ENCODE peak calls at places on chromosomes 4 and X, in four cellular contexts. J is cardiac fibroblast, X is natural killer cell, H is tibial nerve. P is an unnamed sample.
A peak's percentile ranks its signal among the peaks of the same experiment; 100 is the strongest.

GRCh38 chrX:115350696-115351408 is 61.3 kb downstream of the LUZP4 start:
- DNase-seq in J (no peak), X (no peak), H (no peak), P (peak; percentile 15)

GRCh38 chrX:2371026-2371778 is 129.6 kb downstream of the DHRSX start:
- DNase-seq in J (no peak), X (no peak), H (no peak), P (peak; percentile 58)

GRCh38 chrX:39813631-39814246 is 284.0 kb downstream of the BCOR start:
- DNase-seq in J (peak; percentile 78), X (no peak), H (peak; percentile 47), P (no peak)

GRCh38 chr4:140108243-140108642 is 45.7 kb downstream of the MAML3 start:
- DNase-seq in J (no peak), X (no peak), H (no peak), P (no peak)

GRCh38 chr4:8044699-8045098 is 105.0 kb upstream of the AFAP1 start:
- DNase-seq in J (no peak), X (no peak), H (no peak), P (no peak)

GRCh38 chr4:145505945-145506344 is 24.3 kb downstream of the SMAD1 start:
- DNase-seq in J (no peak), X (no peak), H (no peak), P (no peak)

GRCh38 chr4:180057891-180058643 is 2185.1 kb upstream of the TENM3 start:
- DNase-seq in J (peak; percentile 14), X (no peak), H (no peak), P (peak; percentile 49)

GRCh38 chr4:118968006-118968405 is 79.4 kb downstream of the SYNPO2 start:
- DNase-seq in J (peak; percentile 82), X (no peak), H (peak; percentile 55), P (peak; percentile 83)

GRCh38 chrX:27599928-27600327 is 9.8 kb downstream of the DCAF8L2 start:
- DNase-seq in J (peak; percentile 72), X (no peak), H (no peak), P (peak; percentile 56)

GRCh38 chr4:54837576-54838140 is 179.9 kb downstream of the KIT start:
- DNase-seq in J (peak; percentile 19), X (no peak), H (no peak), P (no peak)

GRCh38 chrX:108071578-108071977 is 19.8 kb downstream of the PSMD10 start:
- DNase-seq in J (peak; percentile 23), X (no peak), H (no peak), P (no peak)

GRCh38 chr4:74097631-74098550 is 1.1 kb downstream of the CXCL2 start:
- DNase-seq in J (peak; percentile 62), X (no peak), H (no peak), P (peak; percentile 69)

GRCh38 chr4:7207791-7208231 is 15.5 kb downstream of the SORCS2 start:
- DNase-seq in J (no peak), X (no peak), H (no peak), P (no peak)

GRCh38 chrX:39206746-39207145 is 405.5 kb downstream of the MID1IP1 start:
- DNase-seq in J (no peak), X (no peak), H (no peak), P (no peak)

GRCh38 chrX:112941209-112941788 is 100.7 kb upstream of the AMOT start:
- DNase-seq in J (no peak), X (no peak), H (no peak), P (no peak)

GRCh38 chr4:153643406-153644016 is 40.6 kb upstream of the TLR2 start:
- DNase-seq in J (peak; percentile 65), X (no peak), H (no peak), P (peak; percentile 34)

GRCh38 chrX:72478853-72479252 is 93.8 kb downstream of the HDAC8 start:
- DNase-seq in J (no peak), X (no peak), H (no peak), P (no peak)

GRCh38 chr4:22686156-22686555 is 6.6 kb upstream of the GBA3 start:
- DNase-seq in J (no peak), X (no peak), H (no peak), P (no peak)

GRCh38 chr4:1403177-1403583 is 3.1 kb downstream of the NKX1-1 start:
- DNase-seq in J (no peak), X (no peak), H (no peak), P (no peak)

GRCh38 chr4:95077864-95078263 is 320.1 kb downstream of the BMPR1B start:
- DNase-seq in J (peak; percentile 59), X (no peak), H (no peak), P (no peak)

DNA sequence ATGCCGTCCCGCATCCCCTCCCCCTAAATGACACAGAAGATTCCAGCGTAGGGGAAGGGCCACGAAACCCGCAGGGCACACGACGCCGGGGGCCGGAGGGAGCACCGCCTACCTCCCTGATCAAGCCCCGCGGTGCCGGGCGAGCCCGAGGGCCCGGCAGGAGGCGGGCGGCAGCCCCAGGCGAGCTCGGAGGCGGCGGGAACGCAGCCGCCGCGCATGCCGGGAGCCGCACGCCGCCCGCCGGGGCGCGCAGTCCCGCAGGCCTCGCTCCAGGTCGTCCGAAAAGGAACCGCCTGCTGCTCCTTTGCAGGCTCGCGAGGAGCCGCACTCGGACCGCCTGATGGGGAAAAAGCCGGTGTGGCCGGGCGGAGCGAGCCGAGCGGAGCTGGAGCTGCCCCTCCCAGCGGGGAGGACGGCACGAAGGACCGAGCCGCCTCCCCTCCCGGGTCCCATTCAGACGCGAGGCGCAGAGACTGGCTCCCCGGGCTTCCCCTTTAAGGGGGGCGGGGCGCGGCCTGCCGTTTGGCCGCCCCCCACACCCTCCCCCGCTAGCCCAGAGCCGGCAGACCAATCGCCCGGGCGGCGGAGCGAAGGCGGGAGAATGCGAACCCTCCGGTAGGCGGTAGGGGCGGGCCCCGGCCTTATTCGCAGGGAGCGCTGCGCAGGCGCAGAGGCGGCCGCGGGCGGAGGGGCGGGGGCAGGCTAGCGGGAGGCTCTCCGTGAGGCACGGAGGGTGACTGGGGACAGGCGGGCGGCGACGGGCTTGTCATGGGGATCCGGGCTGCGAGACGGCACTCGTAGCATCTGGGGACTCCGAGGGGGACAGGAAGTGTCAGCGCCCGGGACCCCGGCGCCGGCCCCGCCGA is 561 bp upstream of the ING2 start:
- DNase-seq in J (peak; percentile 97), X (peak; percentile 100), H (peak; percentile 98), P (peak; percentile 98)
- TF ChIP-seq CTCF in J (no peak), X (no peak), H (peak; percentile 56), P (peak; percentile 28)

DNA sequence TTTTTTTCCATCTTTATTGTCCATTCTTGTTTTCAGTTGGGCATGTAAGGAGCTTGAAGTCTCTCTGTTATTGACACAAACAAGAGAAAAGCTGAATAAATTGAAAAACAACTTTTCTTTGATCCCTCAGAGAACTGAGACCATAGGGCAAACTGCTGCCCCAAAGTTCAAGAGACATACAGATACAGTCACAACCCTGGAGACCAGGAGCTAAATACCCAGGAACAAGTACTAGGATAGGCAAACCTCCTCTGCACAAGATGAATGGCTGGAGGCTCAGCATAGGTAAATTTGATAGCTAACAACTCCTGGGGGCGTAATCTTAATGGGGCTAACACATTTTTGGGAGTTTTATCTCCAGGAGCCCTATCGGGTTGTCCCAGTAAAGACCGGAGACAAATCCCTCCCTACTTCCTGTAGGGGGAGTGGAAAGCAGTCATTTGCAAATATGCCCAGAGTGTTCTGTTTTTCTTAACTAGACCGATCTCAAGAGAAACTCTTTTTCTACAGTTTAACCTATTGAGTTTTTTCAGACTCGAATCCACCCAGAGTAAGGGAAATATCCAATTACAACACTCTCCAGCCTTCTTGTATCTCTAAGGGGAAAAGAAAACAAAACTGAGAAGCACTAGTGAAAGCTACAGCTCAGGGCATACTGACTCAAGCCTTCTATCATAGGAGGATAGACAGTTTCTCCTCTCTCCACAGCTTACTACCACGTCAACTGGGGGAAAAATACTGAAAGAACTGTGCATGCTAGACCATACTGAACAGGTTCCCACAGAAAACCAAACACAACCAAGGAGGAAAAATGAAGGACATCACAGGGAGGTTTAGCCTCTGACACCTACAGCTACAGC is 23.1 kb downstream of the MAGEA8 start:
- DNase-seq in J (peak; percentile 21), X (no peak), H (no peak), P (peak; percentile 21)
- TF ChIP-seq CTCF in J (peak; percentile 22), X (no peak), H (no peak), P (peak; percentile 32)

GRCh38 chr4:37434469-37434868 is 189.9 kb downstream of the NWD2 start:
- DNase-seq in J (peak; percentile 31), X (no peak), H (no peak), P (peak; percentile 44)
- TF ChIP-seq CTCF in J (peak; percentile 14), X (no peak), H (no peak), P (peak; percentile 34)

GRCh38 chrX:32408389-32408788 is 803.0 kb downstream of the DMD start:
- DNase-seq in J (peak; percentile 4), X (no peak), H (no peak), P (no peak)
- TF ChIP-seq CTCF in J (peak; percentile 1), X (no peak), H (no peak), P (no peak)